ENCODE peak calls at places on chromosomes 3 and 15, in eight cellular contexts. U is HepG2, N is GM23338, X is foreskin fibroblast, B is GM13976, Y is EH, Z is mammary epithelial cell, O is NCI-H1436. V is an unnamed sample.

GRCh38 chr3:23728651-23729117 is 77.1 kb upstream of the UBE2E1 start:
- DNase-seq in U (no peak), N (no peak), X (no peak), B (no peak), Y (peak), Z (no peak), O (no peak), V (no peak)

GRCh38 chr3:45043715-45044299 is 17.7 kb downstream of the CLEC3B start:
- DNase-seq in U (no peak), N (no peak), X (peak), B (no peak), Y (peak), Z (peak), O (no peak), V (peak)

GRCh38 chr3:119221779-119222320 is 18.8 kb downstream of the B4GALT4 start:
- DNase-seq in U (no peak), N (no peak), X (peak), B (no peak), Y (peak), Z (no peak), O (no peak), V (no peak)

GRCh38 chr3:24493951-24494615 is 567 bp downstream of the THRB start:
- DNase-seq in U (peak), N (peak), X (no peak), B (peak), Y (peak), Z (peak), O (no peak), V (peak)

GRCh38 chr3:168047936-168048335 is 47.8 kb downstream of the GOLIM4 start:
- DNase-seq in U (no peak), N (no peak), X (no peak), B (no peak), Y (no peak), Z (no peak), O (no peak), V (no peak)

GRCh38 chr15:36748743-36749142 is 169.3 kb downstream of the CDIN1 start:
- DNase-seq in U (no peak), N (no peak), X (no peak), B (no peak), Y (no peak), Z (no peak), O (no peak), V (no peak)

GRCh38 chr15:57259511-57260143 is 116.7 kb upstream of the CGNL1 start:
- DNase-seq in U (no peak), N (peak), X (no peak), B (no peak), Y (no peak), Z (no peak), O (peak), V (no peak)

GRCh38 chr15:61474796-61475195 is 245.7 kb upstream of the RORA start:
- DNase-seq in U (no peak), N (no peak), X (no peak), B (no peak), Y (peak), Z (no peak), O (no peak), V (no peak)

GRCh38 chr3:8645717-8646116 is 1.1 kb upstream of the SSUH2 start:
- DNase-seq in U (no peak), N (no peak), X (no peak), B (no peak), Y (no peak), Z (no peak), O (no peak), V (no peak)

GRCh38 chr3:183779896-183780450 is 45.4 kb downstream of the MAP6D1 start:
- DNase-seq in U (no peak), N (no peak), X (no peak), B (no peak), Y (no peak), Z (no peak), O (no peak), V (no peak)

GRCh38 chr3:179969525-179969924 is 67.2 kb downstream of the PEX5L start:
- DNase-seq in U (no peak), N (no peak), X (peak), B (no peak), Y (no peak), Z (peak), O (no peak), V (peak)

GRCh38 chr3:49790626-49791411 is 4.5 kb upstream of the IP6K1 start:
- DNase-seq in U (no peak), N (no peak), X (no peak), B (no peak), Y (peak), Z (no peak), O (no peak), V (no peak)

GRCh38 chr3:52181543-52181942 is 16.4 kb upstream of the ALAS1 start:
- DNase-seq in U (no peak), N (no peak), X (peak), B (no peak), Y (peak), Z (peak), O (no peak), V (peak)

GRCh38 chr3:183428140-183429023 is at the start of gene MCF2L2:
- DNase-seq in U (no peak), N (peak), X (peak), B (peak), Y (peak), Z (peak), O (peak), V (peak)

GRCh38 chr3:147269907-147270306 is 136.4 kb downstream of the ZIC4 start:
- DNase-seq in U (no peak), N (peak), X (no peak), B (no peak), Y (no peak), Z (no peak), O (no peak), V (no peak)

GRCh38 chr3:50364573-50365079 is 5.3 kb upstream of the TMEM115 start:
- DNase-seq in U (no peak), N (peak), X (no peak), B (no peak), Y (no peak), Z (no peak), O (no peak), V (no peak)